ENCODE peak calls at places on chromosomes 12 and 14, in eight cellular contexts. K, Y, U, P, J, A, W and E are unnamed samples.

GRCh38 chr12:96271469-96272199 is 77.5 kb downstream of the ELK3 start:
- DNase-seq in K (no peak), Y (no peak), U (no peak), P (no peak), J (no peak), A (no peak), W (no peak), E (peak)

GRCh38 chr14:99206053-99206452 is 65.9 kb downstream of the BCL11B start:
- DNase-seq in K (no peak), Y (no peak), U (no peak), P (no peak), J (no peak), A (no peak), W (no peak), E (no peak)

GRCh38 chr12:116024769-116025168 is 252.7 kb downstream of the MED13L start:
- DNase-seq in K (no peak), Y (no peak), U (no peak), P (no peak), J (no peak), A (no peak), W (no peak), E (no peak)

GRCh38 chr12:51195841-51196240 is 22.0 kb downstream of the POU6F1 start:
- DNase-seq in K (no peak), Y (no peak), U (no peak), P (no peak), J (no peak), A (no peak), W (no peak), E (no peak)

GRCh38 chr14:37874429-37875109 is 279.1 kb downstream of the TTC6 start:
- DNase-seq in K (peak), Y (peak), U (peak), P (peak), J (peak), A (peak), W (peak), E (peak)

GRCh38 chr12:7351177-7351576 is 47.3 kb downstream of the ACSM4 start:
- DNase-seq in K (no peak), Y (no peak), U (no peak), P (no peak), J (no peak), A (no peak), W (no peak), E (no peak)

GRCh38 chr12:3747543-3747942 is 5.4 kb downstream of the CRACR2A start:
- DNase-seq in K (peak), Y (no peak), U (no peak), P (no peak), J (no peak), A (no peak), W (no peak), E (no peak)

GRCh38 chr14:36845346-36846042 is 183.8 kb downstream of the PAX9 start:
- DNase-seq in K (no peak), Y (no peak), U (no peak), P (no peak), J (no peak), A (no peak), W (no peak), E (no peak)

GRCh38 chr14:40581264-40581663 is 1025.4 kb upstream of the LRFN5 start:
- DNase-seq in K (no peak), Y (no peak), U (no peak), P (no peak), J (no peak), A (no peak), W (no peak), E (no peak)

GRCh38 chr12:95323204-95323603 is 105.6 kb downstream of the VEZT start:
- DNase-seq in K (no peak), Y (no peak), U (no peak), P (no peak), J (no peak), A (no peak), W (no peak), E (no peak)

GRCh38 chr12:113894717-113895116 is 71.4 kb downstream of the RBM19 start:
- DNase-seq in K (no peak), Y (no peak), U (no peak), P (no peak), J (no peak), A (no peak), W (no peak), E (no peak)

GRCh38 chr14:76812093-76812421 is 625 bp downstream of the ANGEL1 start:
- DNase-seq in K (peak), Y (no peak), U (no peak), P (peak), J (peak), A (no peak), W (no peak), E (peak)

GRCh38 chr14:101200008-101200649 is 296.6 kb upstream of the RTL1 start:
- DNase-seq in K (no peak), Y (no peak), U (no peak), P (no peak), J (no peak), A (no peak), W (no peak), E (no peak)